ENCODE peak calls at places on chromosomes 6 and 20, in six cellular contexts. T is activated naive CD8-positive, alpha-beta T cell treated with anti-CD3 and anti-CD28 coated beads, Interleukin-2, amount 50 U/mL, for 16 hours; K is GOT3; R is activated CD4-positive, alpha-beta T cell treated with anti-CD3 and anti-CD28 coated beads, Interleukin-2, amount 10 ng/mL, durations not matched to agents 7 days and 5 days; B is transverse colon; F is activated naive CD4-positive, alpha-beta T cell. P is an unnamed sample.

GRCh38 chr6:130027948-130028347 is 9.6 kb downstream of the L3MBTL3 start:
- DNase-seq in F (no peak), B (no peak), T (no peak), R (peak; percentile 16), K (no peak), P (no peak)

GRCh38 chr6:13474360-13474759 is 13.0 kb downstream of the GFOD1 start:
- DNase-seq in F (no peak), B (no peak), K (no peak), T (no peak), R (no peak), P (no peak)

GRCh38 chr6:14638932-14639875 is 521.6 kb downstream of the CD83 start:
- DNase-seq in B (peak; percentile 18), T (no peak), R (no peak), K (no peak), F (no peak), P (peak; percentile 71)

GRCh38 chr20:8082025-8082424 is 50.0 kb upstream of the PLCB1 start:
- DNase-seq in B (no peak), F (no peak), K (no peak), T (no peak), R (no peak), P (no peak)

GRCh38 chr6:81838724-81839425 is 86.4 kb upstream of the TENT5A start:
- DNase-seq in T (no peak), B (no peak), R (no peak), K (no peak), F (no peak), P (no peak)

GRCh38 chr20:47985092-47985850 is 200.0 kb upstream of the SULF2 start:
- DNase-seq in K (no peak), F (no peak), T (no peak), B (no peak), R (no peak), P (no peak)

GRCh38 chr6:53771780-53772624 is 22.8 kb upstream of the LRRC1 start:
- DNase-seq in F (no peak), T (no peak), R (no peak), K (no peak), B (no peak), P (no peak)

GRCh38 chr6:16206595-16207037 is 31.8 kb upstream of the GMPR start:
- DNase-seq in B (peak; percentile 64), T (no peak), R (peak; percentile 56), F (no peak), K (no peak), P (peak; percentile 72)

GRCh38 chr6:122620902-122621301 is 10.7 kb downstream of the PKIB start:
- DNase-seq in F (no peak), R (no peak), B (no peak), K (no peak), T (no peak), P (peak; percentile 94)

GRCh38 chr20:24980321-24981053 is 12.1 kb downstream of the APMAP start:
- DNase-seq in K (no peak), T (no peak), B (no peak), R (no peak), F (no peak), P (no peak)

GRCh38 chr20:48728042-48728837 is 99.6 kb downstream of the PREX1 start:
- DNase-seq in T (no peak), K (no peak), F (no peak), R (no peak), B (no peak), P (no peak)

GRCh38 chr6:101722481-101722880 is 329.0 kb downstream of the GRIK2 start:
- DNase-seq in T (no peak), R (no peak), B (no peak), F (no peak), K (no peak), P (no peak)

GRCh38 chr6:1379026-1379809 is 10.2 kb upstream of the FOXF2 start:
- DNase-seq in K (no peak), R (no peak), F (no peak), B (no peak), T (no peak), P (no peak)

GRCh38 chr20:36848078-36848660 is 27.8 kb upstream of the TLDC2 start:
- DNase-seq in B (no peak), R (no peak), F (no peak), K (peak; percentile 35), T (no peak), P (no peak)

GRCh38 chr20:62321521-62321948 is 18.7 kb downstream of the ADRM1 start:
- DNase-seq in K (no peak), F (no peak), T (no peak), R (no peak), B (no peak), P (no peak)

GRCh38 chr6:465531-466348 is 74.2 kb downstream of the IRF4 start:
- DNase-seq in F (no peak), T (no peak), B (no peak), K (no peak), R (no peak), P (peak; percentile 24)

GRCh38 chr20:47574616-47575401 is 73.1 kb downstream of the NCOA3 start:
- DNase-seq in F (no peak), K (no peak), B (no peak), R (no peak), T (no peak), P (peak; percentile 73)

GRCh38 chr20:34998331-34998950 is 42.8 kb downstream of the MYH7B start:
- DNase-seq in K (no peak), T (no peak), B (no peak), F (no peak), R (no peak), P (no peak)

GRCh38 chr6:1364791-1365190 is 24.6 kb upstream of the FOXF2 start:
- DNase-seq in F (no peak), K (no peak), R (no peak), B (no peak), T (no peak), P (no peak)

GRCh38 chr20:54368578-54368977 is 106.8 kb upstream of the DOK5 start:
- DNase-seq in R (no peak), B (no peak), F (no peak), T (no peak), K (no peak), P (no peak)

GRCh38 chr20:3283222-3283820 is 44.3 kb upstream of the SLC4A11 start:
- DNase-seq in R (no peak), F (no peak), T (no peak), B (no peak), K (no peak), P (no peak)

GRCh38 chr20:50415031-50415515 is 95.1 kb upstream of the PTPN1 start:
- DNase-seq in R (no peak), K (no peak), F (no peak), T (no peak), B (no peak), P (no peak)

GRCh38 chr20:59526242-59527225 is 77.8 kb upstream of the PHACTR3 start:
- DNase-seq in B (no peak), K (no peak), T (no peak), R (no peak), F (no peak), P (no peak)

GRCh38 chr6:15515226-15515625 is 147.6 kb downstream of the DTNBP1 start:
- DNase-seq in F (no peak), T (no peak), R (no peak), B (no peak), K (no peak), P (no peak)

P was measured in NCI-H146.